ENCODE peak calls at places on chromosomes 5 and 9, in six cellular contexts. I is RPMI8226, K is MM.1S, C is choroid plexus epithelial cell, E is NCI-H187 treated with DMSO at 0.1 percent for 48 hours, M is AG09319. U is an unnamed sample.

GRCh38 chr5:170221319-170221718 is 11.5 kb upstream of the C5orf58 start:
- DNase-seq in I (no peak), K (no peak), C (peak; percentile 16), E (no peak), M (no peak), U (no peak)

GRCh38 chr5:132498152-132498551 is 7.6 kb upstream of the IRF1 start:
- DNase-seq in I (no peak), K (peak; percentile 19), C (no peak), E (no peak), M (no peak), U (peak; percentile 74)

GRCh38 chr5:10099548-10099947 is 150.1 kb downstream of the ATPSCKMT start:
- DNase-seq in I (no peak), K (no peak), C (no peak), E (no peak), M (no peak), U (no peak)

GRCh38 chr5:175836741-175837729 is 34.3 kb upstream of the CPLX2 start:
- DNase-seq in I (no peak), K (no peak), C (no peak), E (no peak), M (no peak), U (no peak)

GRCh38 chr5:149961186-149961685 is 678 bp downstream of the SLC26A2 start:
- DNase-seq in I (no peak), K (peak; percentile 6), C (no peak), E (no peak), M (no peak), U (peak; percentile 14)

GRCh38 chr9:70569070-70569772 is 154.8 kb upstream of the KLF9 start:
- DNase-seq in I (no peak), K (no peak), C (no peak), E (no peak), M (peak; percentile 69), U (no peak)

GRCh38 chr5:180806351-180807011 is 3.9 kb upstream of the MGAT1 start:
- DNase-seq in I (peak; percentile 89), K (peak; percentile 31), C (no peak), E (no peak), M (no peak), U (no peak)

GRCh38 chr9:125570246-125570645 is 136.8 kb downstream of the MAPKAP1 start:
- DNase-seq in I (no peak), K (no peak), C (no peak), E (no peak), M (no peak), U (no peak)

GRCh38 chr5:155530046-155530445 is 516.5 kb downstream of the KIF4B start:
- DNase-seq in I (no peak), K (no peak), C (no peak), E (no peak), M (no peak), U (no peak)